ENCODE peak calls at places on chromosome 15, in nine cellular contexts. S is BJ, P is AG09309, N is HepG2, Z is transverse colon, O is astrocyte of the spinal cord, Y is lower leg skin, R is AG04450, U is uterus. M is an unnamed sample.

GRCh38 chr15:101379647-101380046 is 84.6 kb upstream of the SNRPA1 start:
- DNase-seq in Z (no peak), U (no peak), Y (no peak), R (no peak), N (no peak), O (no peak), S (no peak), P (no peak), M (no peak)

GRCh38 chr15:76200641-76201105 is 110.6 kb downstream of the ETFA start:
- DNase-seq in Z (no peak), P (no peak), S (no peak), U (no peak), Y (no peak), N (no peak), O (no peak), R (no peak), M (no peak)

GRCh38 chr15:76310470-76311070 is 699 bp downstream of the ETFA start:
- DNase-seq in U (peak), Y (no peak), Z (no peak), P (no peak), N (no peak), S (no peak), R (no peak), O (peak), M (no peak)

GRCh38 chr15:73564255-73564654 is 68.9 kb downstream of the NPTN start:
- DNase-seq in N (no peak), R (no peak), Z (no peak), O (peak), Y (no peak), U (no peak), P (no peak), S (peak), M (no peak)

GRCh38 chr15:88258021-88258641 is 1.6 kb upstream of the NTRK3 start:
- DNase-seq in P (no peak), S (no peak), N (peak), Z (no peak), R (no peak), O (no peak), Y (no peak), U (no peak), M (no peak)

GRCh38 chr15:23877502-23878412 is 190.7 kb upstream of the NDN start:
- DNase-seq in U (peak), S (no peak), O (no peak), Y (no peak), Z (peak), N (peak), R (no peak), P (no peak), M (peak)

GRCh38 chr15:72585659-72586058 is 68.8 kb upstream of the GOLGA6B start:
- DNase-seq in R (no peak), N (peak), Y (no peak), S (no peak), P (no peak), U (no peak), Z (no peak), O (peak), M (no peak)

GRCh38 chr15:63169796-63170195 is 12.5 kb upstream of the RPS27L start:
- DNase-seq in O (no peak), S (no peak), N (no peak), Z (no peak), U (no peak), R (no peak), Y (no peak), P (no peak), M (no peak)

GRCh38 chr15:85707519-85708338 is 87.0 kb downstream of the KLHL25 start:
- DNase-seq in Z (no peak), O (peak), P (no peak), R (no peak), Y (no peak), N (peak), S (no peak), U (no peak), M (peak)

GRCh38 chr15:99017322-99017701 is 9.7 kb upstream of the PGPEP1L start:
- DNase-seq in S (no peak), Z (no peak), N (no peak), Y (no peak), O (no peak), R (no peak), U (no peak), P (no peak), M (no peak)

GRCh38 chr15:44222478-44222877 is 27.4 kb upstream of the FRMD5 start:
- DNase-seq in R (no peak), U (no peak), Y (no peak), Z (no peak), S (no peak), P (no peak), N (no peak), O (peak), M (no peak)

GRCh38 chr15:52855157-52855556 is 65.0 kb upstream of the ONECUT1 start:
- DNase-seq in S (no peak), Y (no peak), O (no peak), P (no peak), R (no peak), U (no peak), Z (no peak), N (no peak), M (no peak)

GRCh38 chr15:24772709-24773373 is 97.3 kb downstream of the NPAP1 start:
- DNase-seq in S (peak), Y (peak), U (peak), P (peak), O (peak), Z (peak), R (peak), N (peak), M (no peak)

GRCh38 chr15:31040611-31041010 is 49.2 kb upstream of the MTMR10 start:
- DNase-seq in Z (no peak), S (no peak), O (no peak), R (no peak), P (no peak), N (no peak), U (no peak), Y (no peak), M (no peak)

GRCh38 chr15:31301687-31301990 is 25.0 kb upstream of the KLF13 start:
- DNase-seq in Z (no peak), Y (no peak), O (no peak), U (no peak), R (no peak), P (no peak), S (no peak), N (no peak), M (no peak)

GRCh38 chr15:73751896-73752816 is 995 bp downstream of the INSYN1 start:
- DNase-seq in S (no peak), Y (no peak), O (no peak), P (no peak), Z (no peak), R (no peak), N (no peak), U (no peak), M (no peak)

GRCh38 chr15:48493084-48493762 is 152.3 kb downstream of the FBN1 start:
- DNase-seq in U (peak), Y (peak), R (peak), S (peak), N (no peak), P (peak), Z (no peak), O (peak), M (no peak)

GRCh38 chr15:85142324-85142723 is 160.7 kb downstream of the PDE8A start:
- DNase-seq in U (no peak), S (no peak), N (no peak), O (peak), P (peak), Z (no peak), Y (no peak), R (no peak), M (no peak)

GRCh38 chr15:62569460-62570404 is 404.6 kb upstream of the C2CD4B start:
- DNase-seq in O (peak), R (peak), Z (peak), S (peak), P (peak), Y (peak), N (peak), U (no peak), M (peak)

GRCh38 chr15:95669146-95669922 is 661.2 kb upstream of the NR2F2 start:
- DNase-seq in Y (no peak), U (peak), Z (no peak), R (no peak), N (no peak), S (no peak), P (no peak), O (peak), M (no peak)

GRCh38 chr15:83248151-83248851 is 36.2 kb downstream of the BNC1 start:
- DNase-seq in Z (no peak), Y (peak), S (peak), P (peak), O (peak), R (peak), N (peak), U (no peak), M (no peak)

GRCh38 chr15:80401471-80401870 is 2.7 kb upstream of the ARNT2 start:
- DNase-seq in N (no peak), U (no peak), S (no peak), Y (no peak), R (no peak), O (no peak), Z (no peak), P (no peak), M (no peak)

GRCh38 chr15:80559320-80559693 is 135.8 kb upstream of the ABHD17C start:
- DNase-seq in Y (no peak), S (no peak), O (no peak), U (no peak), Z (no peak), R (no peak), P (no peak), N (no peak), M (no peak)

GRCh38 chr15:40354408-40355171 is 3.4 kb upstream of the DISP2 start:
- DNase-seq in U (no peak), Z (peak), R (no peak), S (no peak), P (no peak), Y (no peak), O (peak), N (no peak), M (no peak)

GRCh38 chr15:86773766-86774165 is 694.1 kb downstream of the AGBL1 start:
- DNase-seq in R (no peak), Y (no peak), Z (no peak), P (no peak), S (no peak), N (no peak), O (no peak), U (no peak), M (no peak)

GRCh38 chr15:40083756-40084101 is 24.9 kb downstream of the BMF start:
- DNase-seq in P (no peak), Y (no peak), R (no peak), U (no peak), Z (no peak), S (no peak), N (peak), O (no peak), M (no peak)

GRCh38 chr15:98142584-98142983 is 182.1 kb downstream of the ARRDC4 start:
- DNase-seq in O (no peak), Z (no peak), R (no peak), N (no peak), S (no peak), P (no peak), U (no peak), Y (no peak), M (no peak)

GRCh38 chr15:32669870-32670623 is 28.5 kb downstream of the SCG5 start:
- DNase-seq in Z (no peak), Y (peak), P (peak), U (no peak), O (no peak), N (peak), R (no peak), S (peak), M (no peak)

GRCh38 chr15:66721501-66721937 is 19.5 kb downstream of the SMAD6 start:
- DNase-seq in Y (no peak), S (no peak), U (no peak), P (no peak), Z (no peak), O (no peak), R (no peak), N (no peak), M (no peak)

GRCh38 chr15:60093273-60094067 is 89.4 kb downstream of the FOXB1 start:
- DNase-seq in Z (peak), S (no peak), U (no peak), O (no peak), P (no peak), N (peak), Y (no peak), R (no peak), M (peak)

GRCh38 chr15:80991446-80991845 is 1.8 kb upstream of the MESD start:
- DNase-seq in P (no peak), R (no peak), O (no peak), U (peak), S (no peak), N (no peak), Z (peak), Y (peak), M (no peak)

GRCh38 chr15:80780416-80781221 is 1.4 kb downstream of the CEMIP start:
- DNase-seq in P (no peak), U (no peak), S (no peak), O (peak), R (no peak), N (peak), Y (no peak), Z (peak), M (peak)

GRCh38 chr15:40470423-40471104 is at the start of gene CHST14:
- DNase-seq in U (peak), Z (peak), P (no peak), R (no peak), S (no peak), N (peak), O (peak), Y (peak), M (peak)

GRCh38 chr15:95087253-95087609 is 855.9 kb downstream of the MCTP2 start:
- DNase-seq in U (no peak), S (no peak), R (no peak), Z (no peak), N (no peak), Y (no peak), O (peak), P (no peak), M (no peak)

GRCh38 chr15:101479342-101479845 is 10.1 kb downstream of the PCSK6 start:
- DNase-seq in U (no peak), R (no peak), O (no peak), N (no peak), Y (no peak), P (no peak), Z (no peak), S (no peak), M (no peak)

GRCh38 chr15:45732544-45733130 is 97.8 kb downstream of the SQOR start:
- DNase-seq in S (no peak), R (no peak), U (no peak), Z (peak), Y (no peak), P (no peak), O (no peak), N (no peak), M (no peak)

GRCh38 chr15:66943456-66944095 is 121.8 kb upstream of the SMAD3 start:
- DNase-seq in N (peak), O (no peak), R (no peak), Z (peak), U (no peak), P (no peak), S (no peak), Y (no peak), M (no peak)

GRCh38 chr15:77584201-77584600 is 48.5 kb downstream of the LINGO1 start:
- DNase-seq in Z (no peak), N (peak), Y (no peak), O (no peak), S (no peak), R (no peak), P (no peak), U (no peak), M (peak)
- TF ChIP-seq CTCF in Z (no peak), N (peak), Y (no peak), O (peak), S (peak), R (peak), P (peak), U (no peak), M (peak)

GRCh38 chr15:65376767-65377104 is 1.1 kb downstream of the IGDCC3 start:
- DNase-seq in S (no peak), Z (no peak), U (no peak), N (no peak), R (no peak), O (no peak), P (no peak), Y (no peak), M (no peak)

GRCh38 chr15:65377105-65377975 is 462 bp downstream of the IGDCC3 start:
- DNase-seq in Z (no peak), R (no peak), Y (no peak), O (peak), S (no peak), N (no peak), U (no peak), P (no peak), M (peak)

GRCh38 chr15:65374831-65375401 is 2.9 kb downstream of the IGDCC3 start:
- DNase-seq in P (no peak), Y (no peak), U (no peak), Z (no peak), S (no peak), O (no peak), R (no peak), N (no peak), M (no peak)

GRCh38 chr15:65374334-65374733 is 3.5 kb downstream of the IGDCC3 start:
- DNase-seq in N (no peak), O (no peak), U (no peak), Y (no peak), S (no peak), Z (no peak), R (no peak), P (no peak), M (no peak)

DNA sequence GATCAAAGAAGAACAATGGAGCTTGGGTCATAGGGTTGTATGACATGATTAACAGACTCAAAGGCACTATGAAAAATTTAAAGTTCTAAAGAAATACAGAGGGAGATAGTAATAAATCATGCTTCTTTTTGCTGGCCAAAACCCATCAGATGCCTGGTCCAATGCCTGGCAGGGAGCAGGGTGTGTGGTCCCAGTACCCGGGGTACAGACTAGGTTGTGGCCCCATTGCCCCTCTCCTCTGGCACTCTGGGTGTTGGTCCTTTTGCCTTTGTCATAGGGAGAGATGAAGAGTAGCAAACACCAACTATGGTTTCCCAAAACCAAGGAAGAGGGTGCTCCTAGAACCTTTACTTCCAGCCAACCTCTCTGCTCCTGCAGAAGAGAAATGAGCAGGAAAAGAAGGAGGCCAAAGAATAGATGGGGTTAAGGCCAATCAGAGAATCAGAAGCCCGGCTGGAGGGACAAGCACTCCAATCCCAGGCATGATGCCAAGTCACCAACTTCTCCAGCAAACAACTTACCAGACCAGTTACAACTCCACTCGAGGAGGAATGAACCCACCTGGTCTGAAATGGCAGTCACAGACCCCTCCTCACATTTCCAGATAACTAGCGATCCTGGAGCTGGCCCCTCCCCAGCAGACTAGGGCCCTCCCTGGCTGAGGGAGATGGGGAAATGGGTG is 1.8 kb downstream of the IGDCC3 start:
- DNase-seq in U (no peak), S (no peak), N (no peak), R (no peak), Y (no peak), Z (no peak), O (no peak), P (no peak), M (no peak)
- H3K4me3 ChIP-seq in U (no peak), S (no peak), N (peak), R (no peak), Y (no peak), Z (no peak), O (no peak), P (no peak), M (peak)

GRCh38 chr15:38430106-38430760 is 23.7 kb upstream of the FAM98B start:
- DNase-seq in N (no peak), R (no peak), S (no peak), P (no peak), O (no peak), Y (no peak), U (no peak), Z (no peak), M (peak)
- TF ChIP-seq CTCF in N (no peak), R (no peak), S (no peak), P (no peak), O (no peak), Y (no peak), U (no peak), Z (no peak), M (no peak)

DNA sequence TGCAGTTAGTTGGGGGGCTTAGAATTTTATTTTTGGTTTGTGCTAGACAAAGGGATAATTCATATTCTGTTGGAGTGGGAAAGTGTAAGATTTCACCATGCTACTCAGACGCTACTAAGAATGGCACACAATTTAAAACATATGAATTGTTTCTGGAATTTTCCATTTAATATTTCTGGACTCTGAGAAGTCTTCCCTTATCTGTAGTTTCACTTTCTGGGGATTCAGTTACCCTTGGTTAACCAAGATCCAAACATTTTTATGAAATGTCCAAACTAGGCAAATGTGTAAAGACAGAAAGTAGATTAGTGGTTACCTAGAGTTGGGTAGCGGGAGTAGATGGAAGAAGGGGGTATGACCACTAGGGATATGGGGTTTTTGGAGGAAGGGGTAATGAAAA is 53.1 kb downstream of the TCF12 start:
- DNase-seq in O (no peak), P (no peak), R (no peak), U (no peak), N (no peak), S (no peak), Z (no peak), Y (no peak), M (no peak)
- H3K4me3 ChIP-seq in O (no peak), P (no peak), R (no peak), U (no peak), N (no peak), S (no peak), Z (no peak), Y (no peak), M (no peak)

DNA sequence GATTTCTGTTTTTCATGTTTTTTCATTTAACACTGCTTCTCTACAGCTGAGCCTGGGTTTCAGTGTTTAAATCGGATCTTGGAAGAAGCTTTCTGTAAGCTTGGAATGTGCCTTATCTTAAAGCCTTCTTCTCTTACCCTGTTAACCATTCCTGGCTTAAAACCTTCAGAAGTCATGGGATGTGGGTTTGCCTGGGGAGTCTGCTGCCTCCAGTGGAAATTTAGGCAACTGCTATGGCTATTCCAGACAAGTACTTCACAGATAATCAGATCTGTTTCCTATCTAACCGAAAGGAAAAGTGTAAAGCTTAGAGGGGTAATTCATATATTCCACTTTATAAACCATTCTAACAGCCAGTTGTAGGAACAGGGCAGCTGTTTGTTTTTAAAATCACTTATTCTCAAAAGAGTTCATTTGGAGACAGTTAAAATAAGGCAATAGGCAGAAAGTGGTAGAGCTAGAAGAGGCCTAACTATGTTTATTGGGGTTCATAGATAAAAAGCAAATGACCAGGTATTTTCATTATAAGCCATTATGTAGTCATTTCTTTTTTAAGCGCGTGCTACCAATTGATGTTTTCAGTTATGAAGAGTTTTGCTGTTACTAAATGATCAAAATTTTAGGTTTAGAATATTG is 219.9 kb downstream of the TCF12 start:
- DNase-seq in Y (no peak), Z (peak), P (no peak), O (peak), U (no peak), S (no peak), R (no peak), N (peak), M (peak)
- TF ChIP-seq CTCF in Y (no peak), Z (peak), P (peak), O (peak), U (peak), S (peak), R (peak), N (peak), M (peak)

GRCh38 chr15:28889346-28889745 is 3.6 kb downstream of the APBA2 start:
- DNase-seq in R (no peak), N (no peak), S (no peak), Z (no peak), U (no peak), Y (no peak), O (no peak), P (no peak), M (no peak)
- H3K4me3 ChIP-seq in R (no peak), N (no peak), S (no peak), Z (no peak), U (no peak), Y (no peak), O (no peak), P (no peak), M (no peak)